ENCODE peak calls at places on chromosomes 6 and 20, in ten cellular contexts. H is pancreas, E is cardiac muscle cell, U is tibial artery, I is heart left ventricle, O is ovary, V is lung, T is adrenal gland, P is endodermal cell, X is IMR-90. M is an unnamed sample. For H3K9me3 and H3K4me1, the result is how much of the 10 kb centered on the place peaks cover.

GRCh38 chr20:17210983-17211382 is 15.9 kb upstream of the PCSK2 start:
- DNase-seq in H (no peak), E (no peak), U (no peak), I (no peak), O (no peak), V (no peak), T (no peak), P (no peak), X (no peak), M (no peak)

GRCh38 chr6:135209803-135210202 is 28.7 kb downstream of the MYB start:
- DNase-seq in H (no peak), E (no peak), U (no peak), I (no peak), O (no peak), V (no peak), T (no peak), P (no peak), X (no peak), M (no peak)

GRCh38 chr6:62429781-62430180 is 143.8 kb upstream of the KHDRBS2 start:
- DNase-seq in H (no peak), E (no peak), U (no peak), I (no peak), O (no peak), V (no peak), T (no peak), P (no peak), X (no peak), M (no peak)

GRCh38 chr6:147525519-147526209 is 17.2 kb downstream of the SAMD5 start:
- DNase-seq in H (no peak), E (no peak), U (no peak), I (no peak), O (no peak), V (no peak), T (no peak), P (no peak), X (no peak), M (no peak)

GRCh38 chr6:163744256-163744925 is 329.9 kb downstream of the QKI start:
- DNase-seq in H (no peak), E (no peak), U (no peak), I (no peak), O (no peak), V (no peak), T (no peak), P (no peak), X (no peak), M (no peak)

GRCh38 chr20:33835773-33836172 is 24.6 kb downstream of the CHMP4B start:
- DNase-seq in H (no peak), E (peak), U (no peak), I (no peak), O (no peak), V (peak), T (no peak), P (no peak), X (no peak), M (no peak)

GRCh38 chr20:53870426-53871199 is 199.8 kb downstream of the BCAS1 start:
- DNase-seq in H (no peak), E (no peak), U (no peak), I (no peak), O (no peak), V (no peak), T (no peak), P (peak), X (no peak), M (no peak)

GRCh38 chr20:60262967-60263603 is 304.9 kb downstream of the CDH26 start:
- DNase-seq in H (peak), E (no peak), U (no peak), I (no peak), O (no peak), V (peak), T (peak), P (peak), X (no peak), M (no peak)

GRCh38 chr6:111888928-111889696 is 15.9 kb upstream of the FYN start:
- DNase-seq in H (no peak), E (peak), U (no peak), I (peak), O (peak), V (no peak), T (peak), P (peak), X (peak), M (no peak)

GRCh38 chr20:46581386-46581785 is 30.9 kb upstream of the OCSTAMP start:
- DNase-seq in H (no peak), E (no peak), U (no peak), I (no peak), O (no peak), V (no peak), T (no peak), P (no peak), X (no peak), M (no peak)

GRCh38 chr6:77326029-77326428 is 137.3 kb downstream of the HTR1B start:
- DNase-seq in H (no peak), E (no peak), U (no peak), I (no peak), O (no peak), V (no peak), T (no peak), P (no peak), X (peak), M (no peak)

GRCh38 chr6:14026831-14027539 is 90.6 kb upstream of the CD83 start:
- DNase-seq in H (no peak), E (peak), U (no peak), I (no peak), O (no peak), V (no peak), T (no peak), P (no peak), X (peak), M (no peak)

GRCh38 chr6:150764638-150765456 is 100.7 kb upstream of the MTHFD1L start:
- DNase-seq in H (no peak), E (no peak), U (no peak), I (no peak), O (no peak), V (no peak), T (no peak), P (no peak), X (no peak), M (no peak)

GRCh38 chr6:26595669-26596269 is 984 bp upstream of the ABT1 start:
- DNase-seq in H (peak), E (peak), U (peak), I (peak), O (peak), V (peak), T (peak), P (peak), X (peak), M (peak)

GRCh38 chr6:144898741-144899140 is 613.6 kb downstream of the UTRN start:
- DNase-seq in H (no peak), E (no peak), U (no peak), I (no peak), O (no peak), V (no peak), T (no peak), P (no peak), X (no peak), M (no peak)

GRCh38 chr6:87483929-87484328 is 11.2 kb downstream of the SLC35A1 start:
- DNase-seq in H (no peak), E (peak), U (no peak), I (no peak), O (no peak), V (no peak), T (no peak), P (peak), X (peak), M (no peak)

GRCh38 chr6:5898563-5898962 is 108.2 kb downstream of the NRN1 start:
- DNase-seq in H (no peak), E (no peak), U (no peak), I (no peak), O (no peak), V (no peak), T (no peak), P (peak), X (no peak), M (no peak)

GRCh38 chr6:140462495-140463311 is 1088.3 kb upstream of the CITED2 start:
- DNase-seq in H (no peak), E (peak), U (no peak), I (no peak), O (no peak), V (no peak), T (no peak), P (no peak), X (peak), M (no peak)

GRCh38 chr6:18141805-18142590 is 12.9 kb downstream of the TPMT start:
- DNase-seq in H (no peak), E (no peak), U (no peak), I (no peak), O (no peak), V (no peak), T (no peak), P (peak), X (no peak), M (no peak)

GRCh38 chr6:100948381-100949133 is 67.4 kb upstream of the ASCC3 start:
- DNase-seq in H (no peak), E (peak), U (no peak), I (no peak), O (no peak), V (no peak), T (no peak), P (no peak), X (peak), M (no peak)

GRCh38 chr20:58135441-58136170 is 92.8 kb downstream of the ANKRD60 start:
- DNase-seq in H (no peak), E (no peak), U (peak), I (no peak), O (peak), V (no peak), T (no peak), P (peak), X (no peak), M (no peak)

GRCh38 chr20:18287546-18287914 is 797 bp upstream of the ZNF133 start:
- DNase-seq in H (no peak), E (no peak), U (no peak), I (no peak), O (no peak), V (no peak), T (no peak), P (no peak), X (no peak), M (no peak)

GRCh38 chr6:80382796-80383195 is 276.3 kb downstream of the BCKDHB start:
- DNase-seq in H (no peak), E (peak), U (no peak), I (no peak), O (no peak), V (no peak), T (no peak), P (no peak), X (peak), M (no peak)

GRCh38 chr20:59811681-59812171 is 121.7 kb downstream of the SYCP2 start:
- DNase-seq in H (peak), E (no peak), U (peak), I (peak), O (no peak), V (peak), T (no peak), P (peak), X (no peak), M (no peak)

GRCh38 chr6:159213401-159213800 is 44.2 kb downstream of the FNDC1 start:
- DNase-seq in H (no peak), E (peak), U (no peak), I (no peak), O (no peak), V (no peak), T (peak), P (no peak), X (no peak), M (no peak)

GRCh38 chr6:63787021-63787420 is 151.4 kb downstream of the PHF3 start:
- DNase-seq in H (no peak), E (peak), U (no peak), I (no peak), O (no peak), V (no peak), T (no peak), P (no peak), X (peak), M (no peak)

GRCh38 chr6:16511048-16511660 is 250.1 kb downstream of the ATXN1 start:
- DNase-seq in H (no peak), E (peak), U (no peak), I (no peak), O (no peak), V (no peak), T (peak), P (no peak), X (peak), M (no peak)

GRCh38 chr6:29813809-29814208 is 13.8 kb upstream of the HLA-G start:
- DNase-seq in H (no peak), E (peak), U (no peak), I (no peak), O (no peak), V (no peak), T (peak), P (no peak), X (peak), M (no peak)

GRCh38 chr6:45351076-45351475 is 22.9 kb downstream of the RUNX2 start:
- DNase-seq in H (no peak), E (no peak), U (no peak), I (no peak), O (no peak), V (no peak), T (no peak), P (no peak), X (no peak), M (no peak)

GRCh38 chr6:7235712-7236311 is 77.2 kb downstream of the SSR1 start:
- DNase-seq in H (no peak), E (no peak), U (no peak), I (no peak), O (no peak), V (no peak), T (no peak), P (peak), X (no peak), M (no peak)

GRCh38 chr6:707576-708236 is 14.8 kb upstream of the EXOC2 start:
- DNase-seq in H (no peak), E (no peak), U (no peak), I (no peak), O (no peak), V (no peak), T (no peak), P (no peak), X (no peak), M (no peak)

GRCh38 chr6:145067430-145067829 is 667.9 kb downstream of the EPM2A start:
- DNase-seq in H (no peak), E (no peak), U (no peak), I (no peak), O (no peak), V (no peak), T (no peak), P (no peak), X (peak), M (no peak)

GRCh38 chr6:144912474-144912873 is 627.3 kb downstream of the UTRN start:
- DNase-seq in H (no peak), E (peak), U (no peak), I (no peak), O (no peak), V (no peak), T (no peak), P (no peak), X (peak), M (no peak)

GRCh38 chr20:25269833-25270170 is 21.9 kb downstream of the PYGB start:
- DNase-seq in H (peak), E (no peak), U (no peak), I (no peak), O (peak), V (no peak), T (no peak), P (no peak), X (no peak), M (no peak)

GRCh38 chr6:147000545-147001488 is 203.4 kb upstream of the STXBP5 start:
- DNase-seq in H (no peak), E (peak), U (no peak), I (no peak), O (no peak), V (no peak), T (no peak), P (no peak), X (peak), M (no peak)

DNA sequence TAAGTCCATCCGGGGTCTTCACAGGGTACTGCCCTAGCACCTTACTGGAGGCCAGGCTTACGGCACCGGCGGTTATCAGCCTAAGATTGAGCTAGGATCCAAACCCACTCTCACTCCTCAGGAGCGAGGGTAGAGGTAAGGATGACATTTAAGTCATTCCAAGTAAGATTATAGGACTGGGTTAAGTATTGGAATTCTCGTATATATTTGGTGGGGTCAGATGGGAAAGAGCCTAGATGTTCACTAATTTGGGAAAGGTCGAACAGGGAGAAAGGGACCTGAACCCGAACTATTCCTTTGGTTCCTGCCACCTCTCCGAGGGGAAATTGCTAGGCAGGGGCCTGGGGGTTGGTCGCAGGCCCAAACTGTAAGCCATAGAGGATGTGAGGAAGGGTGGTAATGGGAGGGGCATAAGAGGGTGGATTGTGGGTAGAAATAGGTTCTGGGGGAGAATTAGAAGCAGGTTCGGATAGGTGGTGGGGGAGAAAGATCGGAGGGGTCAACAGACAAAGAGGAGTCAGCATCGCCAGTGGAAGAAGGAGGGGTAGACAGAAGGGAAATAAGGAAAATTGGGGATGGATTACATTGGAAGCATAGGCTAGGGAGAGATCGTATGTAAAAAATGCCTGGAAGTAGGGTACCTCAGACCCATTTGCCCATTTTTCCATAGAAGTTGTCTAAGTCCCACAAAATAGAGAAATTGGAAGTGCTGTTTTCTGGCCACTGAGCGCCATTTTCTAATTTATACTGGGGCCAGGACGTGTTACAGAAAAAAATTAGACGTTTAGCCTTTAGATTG is 747.1 kb upstream of the ADGRB3 start:
- DNase-seq in H (no peak), E (no peak), U (no peak), I (no peak), O (no peak), V (no peak), T (no peak), P (no peak), X (no peak), M (no peak)
- H3K9me3 ChIP-seq in H (under half), E (under half), U (under half), I (under half), O (under half), V (under half), T (under half), P (under half), X (under half), M (under half)

GRCh38 chr6:166640342-166641043 is 13.4 kb upstream of the RPS6KA2 start:
- DNase-seq in H (no peak), E (no peak), U (no peak), I (peak), O (no peak), V (peak), T (no peak), P (peak), X (no peak), M (no peak)
- H3K4me1 ChIP-seq in H (under half), E (under half), U (under half), I (under half), O (under half), V (under half), T (under half), P (under half), X (under half), M (under half)

GRCh38 chr20:20664795-20665194 is 47.6 kb downstream of the RALGAPA2 start:
- DNase-seq in H (no peak), E (peak), U (no peak), I (no peak), O (no peak), V (no peak), T (no peak), P (no peak), X (no peak), M (no peak)
- TF ChIP-seq CTCF in H (no peak), E (peak), U (peak), I (peak), O (no peak), V (peak), T (peak), P (peak), X (peak), M (peak)

GRCh38 chr6:78397537-78397936 is 469.8 kb upstream of the IRAK1BP1 start:
- DNase-seq in H (no peak), E (no peak), U (no peak), I (no peak), O (no peak), V (no peak), T (no peak), P (no peak), X (no peak), M (no peak)

GRCh38 chr6:78398292-78398691 is 469.1 kb upstream of the IRAK1BP1 start:
- DNase-seq in H (no peak), E (no peak), U (no peak), I (no peak), O (no peak), V (no peak), T (no peak), P (no peak), X (no peak), M (no peak)

DNA sequence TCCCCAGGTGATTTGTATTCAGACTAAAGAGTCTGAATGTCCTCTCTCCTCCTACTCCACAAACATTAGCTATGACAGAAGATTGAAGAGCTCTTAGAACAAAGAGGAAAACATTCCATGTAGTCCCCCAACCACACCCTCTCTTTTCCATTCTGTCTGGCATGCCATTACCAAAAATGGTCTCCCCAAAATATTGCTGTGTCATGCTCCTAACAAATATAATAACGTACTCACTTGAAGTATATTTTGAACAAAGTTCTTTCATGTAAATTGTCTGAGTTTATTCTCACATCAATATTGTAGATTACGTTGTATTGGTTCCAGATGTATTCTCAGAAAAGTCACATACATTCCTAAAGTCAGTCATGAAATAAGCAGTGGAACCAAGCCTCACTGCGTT is 467.3 kb upstream of the IRAK1BP1 start:
- DNase-seq in H (no peak), E (no peak), U (no peak), I (no peak), O (no peak), V (no peak), T (no peak), P (no peak), X (no peak), M (no peak)
- H3K9me3 ChIP-seq in H (under half), E (under half), U (under half), I (under half), O (under half), V (under half), T (under half), P (under half), X (under half), M (under half)

GRCh38 chr6:137872071-137872470 is 5.0 kb downstream of the TNFAIP3 start:
- DNase-seq in H (no peak), E (no peak), U (no peak), I (no peak), O (no peak), V (no peak), T (no peak), P (no peak), X (peak), M (no peak)
- H3K4me1 ChIP-seq in H (under half), E (under half), U (under half), I (half or more), O (under half), V (under half), T (under half), P (under half), X (under half), M (under half)

DNA sequence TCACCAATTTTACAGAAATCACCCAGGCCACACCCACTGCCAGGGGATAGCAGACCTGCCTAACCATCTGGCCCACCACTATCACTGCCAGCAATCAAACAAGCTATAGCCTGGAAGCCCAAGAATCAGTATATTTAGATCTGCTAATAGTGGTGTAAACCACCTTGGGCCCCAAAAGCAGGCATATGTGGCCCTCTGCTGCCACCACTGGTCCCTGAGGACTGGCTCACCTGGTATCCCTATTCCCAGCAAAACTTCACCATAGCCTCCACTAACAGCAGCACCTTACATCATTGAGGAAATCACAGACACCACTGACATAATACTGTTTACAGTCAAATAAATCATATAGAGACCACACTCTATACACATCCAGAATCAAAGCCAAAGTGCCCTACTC is 880.4 kb upstream of the MAN1A1 start:
- DNase-seq in H (no peak), E (no peak), U (no peak), I (no peak), O (no peak), V (no peak), T (peak), P (peak), X (no peak), M (no peak)
- TF ChIP-seq CTCF in H (no peak), E (no peak), U (no peak), I (no peak), O (no peak), V (no peak), T (peak), P (peak), X (no peak), M (no peak)

DNA sequence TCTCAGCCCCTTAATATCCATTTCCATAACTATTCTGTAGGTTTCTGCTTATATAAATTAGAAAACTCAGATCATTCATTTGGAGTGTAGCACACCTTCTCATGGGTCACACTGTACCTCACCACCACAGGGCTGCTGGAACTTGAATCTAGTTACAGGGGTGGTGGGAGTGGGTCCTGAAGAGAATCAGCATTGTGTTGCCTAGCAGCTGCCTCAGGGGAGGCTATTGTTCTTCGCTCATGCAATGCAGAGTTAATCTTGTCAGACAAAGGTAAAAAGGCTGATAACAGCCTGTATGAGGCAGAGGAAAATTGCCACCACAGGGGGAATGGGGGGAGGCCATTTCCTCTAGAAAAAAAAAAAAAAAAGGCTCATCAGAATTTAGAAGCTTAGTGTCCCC is 496.0 kb upstream of the ADGRB3 start:
- DNase-seq in H (no peak), E (no peak), U (no peak), I (no peak), O (no peak), V (no peak), T (no peak), P (peak), X (no peak), M (no peak)
- H3K9me3 ChIP-seq in H (under half), E (under half), U (under half), I (under half), O (under half), V (under half), T (under half), P (half or more), X (under half), M (under half)

M was measured in ascending aorta.